ENCODE peak calls at places on chromosomes 6 and 20, in ten cellular contexts. One of them, this sample, is unnamed.

GRCh38 chr20:63538204-63539091 is 1.3 kb upstream of the PTK6 start:
- DNase-seq in posterior cingulate gyrus: no peak
- DNase-seq in CD14-positive monocyte: no peak
- DNase-seq in NCI-H82: peak
- DNase-seq in epithelial cell of proximal tubule: no peak
- DNase-seq in G401: no peak
- DNase-seq in psoas muscle: no peak
- DNase-seq in HFFc6: no peak
- DNase-seq in testis: no peak
- DNase-seq in T-helper 17 cell: peak
- DNase-seq in this sample: no peak

GRCh38 chr20:1863296-1863695 is 31.9 kb upstream of the SIRPA start:
- DNase-seq in posterior cingulate gyrus: no peak
- DNase-seq in T-helper 17 cell: no peak
- DNase-seq in G401: no peak
- DNase-seq in HFFc6: no peak
- DNase-seq in testis: no peak
- DNase-seq in NCI-H82: no peak
- DNase-seq in CD14-positive monocyte: no peak
- DNase-seq in psoas muscle: no peak
- DNase-seq in epithelial cell of proximal tubule: no peak
- DNase-seq in this sample: no peak

GRCh38 chr6:79302341-79302740 is 67.9 kb upstream of the HMGN3 start:
- DNase-seq in psoas muscle: no peak
- DNase-seq in NCI-H82: no peak
- DNase-seq in T-helper 17 cell: no peak
- DNase-seq in posterior cingulate gyrus: no peak
- DNase-seq in epithelial cell of proximal tubule: no peak
- DNase-seq in G401: no peak
- DNase-seq in testis: no peak
- DNase-seq in CD14-positive monocyte: no peak
- DNase-seq in HFFc6: no peak
- DNase-seq in this sample: no peak

GRCh38 chr6:5851261-5851757 is 155.4 kb downstream of the NRN1 start:
- DNase-seq in G401: peak
- DNase-seq in NCI-H82: no peak
- DNase-seq in psoas muscle: no peak
- DNase-seq in HFFc6: no peak
- DNase-seq in CD14-positive monocyte: no peak
- DNase-seq in T-helper 17 cell: peak
- DNase-seq in epithelial cell of proximal tubule: no peak
- DNase-seq in posterior cingulate gyrus: peak
- DNase-seq in testis: peak
- DNase-seq in this sample: peak

GRCh38 chr6:32885698-32886286 is 31.8 kb downstream of the PSMB9 start:
- DNase-seq in HFFc6: peak
- DNase-seq in NCI-H82: peak
- DNase-seq in CD14-positive monocyte: no peak
- DNase-seq in testis: no peak
- DNase-seq in psoas muscle: no peak
- DNase-seq in T-helper 17 cell: no peak
- DNase-seq in G401: peak
- DNase-seq in epithelial cell of proximal tubule: peak
- DNase-seq in posterior cingulate gyrus: no peak
- DNase-seq in this sample: peak

GRCh38 chr6:52584203-52584602 is 7.3 kb upstream of the TRAM2 start:
- DNase-seq in T-helper 17 cell: no peak
- DNase-seq in HFFc6: no peak
- DNase-seq in posterior cingulate gyrus: no peak
- DNase-seq in epithelial cell of proximal tubule: no peak
- DNase-seq in G401: no peak
- DNase-seq in psoas muscle: no peak
- DNase-seq in NCI-H82: no peak
- DNase-seq in CD14-positive monocyte: no peak
- DNase-seq in testis: no peak
- DNase-seq in this sample: no peak

GRCh38 chr6:21742238-21742660 is 148.7 kb downstream of the SOX4 start:
- DNase-seq in T-helper 17 cell: no peak
- DNase-seq in epithelial cell of proximal tubule: no peak
- DNase-seq in HFFc6: peak
- DNase-seq in posterior cingulate gyrus: no peak
- DNase-seq in psoas muscle: no peak
- DNase-seq in testis: no peak
- DNase-seq in NCI-H82: no peak
- DNase-seq in G401: no peak
- DNase-seq in CD14-positive monocyte: no peak
- DNase-seq in this sample: no peak

GRCh38 chr6:63307581-63308246 is 12.1 kb downstream of the LGSN start:
- DNase-seq in epithelial cell of proximal tubule: peak
- DNase-seq in NCI-H82: peak
- DNase-seq in CD14-positive monocyte: no peak
- DNase-seq in testis: no peak
- DNase-seq in G401: peak
- DNase-seq in HFFc6: peak
- DNase-seq in T-helper 17 cell: no peak
- DNase-seq in psoas muscle: no peak
- DNase-seq in posterior cingulate gyrus: no peak
- DNase-seq in this sample: no peak

GRCh38 chr6:137341721-137342195 is 122.6 kb upstream of the IFNGR1 start:
- DNase-seq in G401: peak
- DNase-seq in posterior cingulate gyrus: peak
- DNase-seq in epithelial cell of proximal tubule: no peak
- DNase-seq in HFFc6: no peak
- DNase-seq in testis: peak
- DNase-seq in CD14-positive monocyte: no peak
- DNase-seq in psoas muscle: peak
- DNase-seq in T-helper 17 cell: peak
- DNase-seq in NCI-H82: peak
- DNase-seq in this sample: no peak

GRCh38 chr6:47502920-47503319 is 25.3 kb downstream of the CD2AP start:
- DNase-seq in CD14-positive monocyte: no peak
- DNase-seq in posterior cingulate gyrus: no peak
- DNase-seq in G401: no peak
- DNase-seq in epithelial cell of proximal tubule: no peak
- DNase-seq in NCI-H82: no peak
- DNase-seq in testis: no peak
- DNase-seq in HFFc6: no peak
- DNase-seq in psoas muscle: no peak
- DNase-seq in T-helper 17 cell: no peak
- DNase-seq in this sample: no peak

GRCh38 chr6:15439410-15440022 is 193.6 kb downstream of the JARID2 start:
- DNase-seq in epithelial cell of proximal tubule: no peak
- DNase-seq in testis: no peak
- DNase-seq in NCI-H82: peak
- DNase-seq in posterior cingulate gyrus: no peak
- DNase-seq in T-helper 17 cell: no peak
- DNase-seq in CD14-positive monocyte: no peak
- DNase-seq in G401: peak
- DNase-seq in HFFc6: no peak
- DNase-seq in psoas muscle: no peak
- DNase-seq in this sample: no peak

GRCh38 chr6:23561732-23562131 is 564.3 kb upstream of the NRSN1 start:
- DNase-seq in HFFc6: no peak
- DNase-seq in T-helper 17 cell: no peak
- DNase-seq in CD14-positive monocyte: no peak
- DNase-seq in psoas muscle: no peak
- DNase-seq in NCI-H82: no peak
- DNase-seq in testis: no peak
- DNase-seq in posterior cingulate gyrus: no peak
- DNase-seq in G401: no peak
- DNase-seq in epithelial cell of proximal tubule: no peak
- DNase-seq in this sample: no peak

GRCh38 chr6:97697450-97697849 is 414.4 kb upstream of the MMS22L start:
- DNase-seq in posterior cingulate gyrus: no peak
- DNase-seq in epithelial cell of proximal tubule: peak
- DNase-seq in psoas muscle: no peak
- DNase-seq in T-helper 17 cell: no peak
- DNase-seq in HFFc6: no peak
- DNase-seq in G401: no peak
- DNase-seq in testis: no peak
- DNase-seq in CD14-positive monocyte: no peak
- DNase-seq in NCI-H82: no peak
- DNase-seq in this sample: peak

This sample was measured in kidney epithelial cell.